ENCODE peak calls at places on chromosome 18, in six cellular contexts. I, R, V, F, A and L are unnamed samples. For H3K9me3, the result is how much of the 10 kb centered on the place peaks cover.

GRCh38 chr18:60466671-60467070 is 94.1 kb upstream of the MC4R start:
- DNase-seq in V (no peak), A (peak), R (no peak), I (no peak), F (no peak), L (no peak)

GRCh38 chr18:9918016-9918680 is 4.3 kb downstream of the VAPA start:
- DNase-seq in A (peak), R (peak), I (no peak), F (no peak), V (no peak), L (no peak)

GRCh38 chr18:62914868-62915267 is 199.5 kb downstream of the PHLPP1 start:
- DNase-seq in A (no peak), F (no peak), V (no peak), R (no peak), I (no peak), L (no peak)

GRCh38 chr18:68797901-68798300 is at the start of gene CCDC102B:
- DNase-seq in R (peak), V (no peak), A (peak), F (no peak), I (no peak), L (peak)

GRCh38 chr18:9845256-9845655 is 40.5 kb upstream of the TXNDC2 start:
- DNase-seq in V (no peak), I (no peak), F (no peak), A (no peak), R (no peak), L (no peak)

GRCh38 chr18:68969027-68969426 is 171.1 kb downstream of the CCDC102B start:
- DNase-seq in V (no peak), R (no peak), I (no peak), F (no peak), A (no peak), L (no peak)

GRCh38 chr18:78230911-78231310 is 748.7 kb upstream of the SALL3 start:
- DNase-seq in V (no peak), F (no peak), I (no peak), A (no peak), R (no peak), L (no peak)

GRCh38 chr18:6058941-6059340 is 163.6 kb upstream of the TMEM200C start:
- DNase-seq in R (peak), I (no peak), A (no peak), V (no peak), F (no peak), L (peak)

GRCh38 chr18:49206717-49207116 is 253.7 kb downstream of the DYM start:
- DNase-seq in A (peak), R (no peak), I (no peak), F (no peak), V (no peak), L (no peak)

GRCh38 chr18:34977787-34978532 is 63.3 kb upstream of the MAPRE2 start:
- DNase-seq in I (peak), A (no peak), R (no peak), V (peak), F (peak), L (no peak)

GRCh38 chr18:3554811-3555427 is 104.9 kb downstream of the TGIF1 start:
- DNase-seq in R (no peak), A (no peak), F (no peak), I (no peak), V (no peak), L (no peak)

GRCh38 chr18:64167408-64167807 is 18.5 kb upstream of the LINC00305 start:
- DNase-seq in R (no peak), I (no peak), F (no peak), A (no peak), V (no peak), L (no peak)

GRCh38 chr18:46497129-46497528 is 159.9 kb downstream of the LOXHD1 start:
- DNase-seq in A (peak), I (no peak), R (peak), F (no peak), V (no peak), L (no peak)

GRCh38 chr18:46148810-46149209 is 44.6 kb downstream of the HAUS1 start:
- DNase-seq in A (peak), V (no peak), I (peak), R (peak), F (peak), L (no peak)

GRCh38 chr18:70870292-70870691 is 581.4 kb downstream of the SOCS6 start:
- DNase-seq in V (no peak), R (no peak), F (no peak), I (no peak), A (no peak), L (no peak)
- H3K9me3 ChIP-seq in V (under half), R (under half), F (under half), I (under half), A (under half), L (under half)

DNA sequence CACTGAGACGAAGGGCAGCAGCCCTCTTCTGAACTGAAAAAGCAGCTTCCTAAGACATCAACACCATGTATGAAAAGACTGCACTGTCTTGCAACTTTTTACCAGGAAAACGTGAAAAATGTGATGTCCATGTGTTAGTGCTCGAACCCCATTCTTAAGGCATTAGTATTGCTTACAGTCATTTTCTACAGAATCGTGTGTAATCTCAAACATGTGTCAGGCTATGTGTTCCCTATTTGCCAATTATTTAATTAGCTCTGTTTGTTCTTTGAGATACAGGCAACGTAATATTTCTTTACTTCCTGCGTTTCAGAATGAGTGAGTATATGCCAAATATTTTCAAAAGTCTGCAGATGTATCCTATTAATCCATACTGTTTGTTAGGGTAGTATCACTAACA is 307.7 kb upstream of the CCDC68 start:
- DNase-seq in F (no peak), A (no peak), I (no peak), R (no peak), V (no peak), L (no peak)
- H3K27ac ChIP-seq in F (no peak), A (no peak), I (no peak), R (no peak), V (no peak), L (no peak)

DNA sequence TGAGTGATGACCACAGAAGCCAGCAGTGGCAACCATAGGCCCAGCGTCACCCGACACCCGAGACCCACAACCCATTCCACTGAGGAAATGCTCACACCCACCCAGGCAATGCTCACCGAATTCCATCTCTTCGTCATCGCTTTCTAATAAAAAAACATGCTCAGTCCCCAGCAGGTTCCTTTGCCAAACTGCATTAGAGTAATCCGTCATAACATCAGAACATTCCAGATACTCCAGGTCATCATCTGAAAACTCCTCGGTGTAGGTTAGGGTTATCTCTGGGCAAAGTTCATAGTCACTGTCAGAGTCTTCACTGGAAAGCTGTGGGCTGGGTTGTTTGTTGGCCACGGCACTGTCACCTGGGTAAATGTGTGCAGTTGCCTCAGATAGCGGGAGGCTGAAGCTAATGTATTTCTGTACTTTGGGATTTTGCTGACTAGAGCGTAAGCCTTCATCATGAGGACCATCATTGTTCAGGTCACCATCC is 49.3 kb downstream of the ALPK2 start:
- DNase-seq in V (peak), A (peak), I (no peak), R (no peak), F (no peak), L (peak)
- H3K4me3 ChIP-seq in V (peak), A (no peak), I (no peak), R (no peak), F (no peak), L (peak)

DNA sequence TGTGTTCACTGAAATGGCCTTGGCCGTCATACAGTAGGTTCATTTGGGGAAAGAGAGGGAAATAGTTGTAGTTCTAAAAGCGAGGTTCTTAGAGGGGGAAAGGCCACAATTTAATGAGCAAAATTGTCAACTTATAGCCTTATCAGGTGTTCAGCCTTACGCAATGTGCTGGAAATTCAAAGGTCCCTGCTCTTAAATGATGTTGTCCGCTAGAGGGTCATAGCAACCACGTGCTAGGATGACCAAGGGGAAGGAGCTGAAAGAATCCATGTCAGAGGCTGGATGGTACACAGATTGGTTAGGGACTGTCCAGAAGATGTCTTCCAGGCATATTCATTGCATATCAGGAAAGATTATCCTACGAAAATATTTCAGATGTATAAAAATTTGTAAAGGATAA is 282.3 kb upstream of the MEX3C start:
- DNase-seq in A (no peak), V (no peak), F (no peak), R (no peak), I (no peak), L (no peak)
- H3K9me3 ChIP-seq in A (under half), V (under half), F (under half), R (under half), I (under half), L (under half)

GRCh38 chr18:32909798-32910561 is 137.2 kb upstream of the KLHL14 start:
- DNase-seq in F (no peak), V (no peak), R (no peak), I (no peak), A (no peak), L (no peak)

GRCh38 chr18:32915526-32915925 is 142.7 kb upstream of the KLHL14 start:
- DNase-seq in A (no peak), R (no peak), F (no peak), I (no peak), V (no peak), L (no peak)

GRCh38 chr18:32910694-32911296 is 138.0 kb upstream of the KLHL14 start:
- DNase-seq in V (no peak), A (no peak), F (no peak), I (no peak), R (no peak), L (no peak)

GRCh38 chr18:32907656-32908441 is 135.0 kb upstream of the KLHL14 start:
- DNase-seq in I (no peak), V (no peak), F (no peak), A (no peak), R (no peak), L (no peak)

GRCh38 chr18:32911660-32912284 is 138.9 kb upstream of the KLHL14 start:
- DNase-seq in R (peak), F (no peak), A (no peak), I (no peak), V (no peak), L (no peak)
- H3K27ac ChIP-seq in R (peak), F (no peak), A (no peak), I (no peak), V (no peak), L (no peak)

GRCh38 chr18:55337908-55338521 is 250.0 kb downstream of the TCF4 start:
- DNase-seq in R (no peak), F (no peak), I (peak), A (no peak), V (no peak), L (no peak)
- H3K4me3 ChIP-seq in R (no peak), F (no peak), I (peak), A (no peak), V (no peak), L (no peak)

GRCh38 chr18:71966791-71967190 is 577.4 kb downstream of the CBLN2 start:
- DNase-seq in F (no peak), I (no peak), V (no peak), A (no peak), R (no peak), L (no peak)
- H3K9me3 ChIP-seq in F (under half), I (under half), V (under half), A (under half), R (under half), L (under half)